ENCODE peak calls at places on chromosomes 16 and 17, in four cellular contexts. One of them, this sample, is unnamed.

GRCh38 chr16:81673432-81673831 is 105.7 kb upstream of the PLCG2 start:
- DNase-seq in CD4-positive, alpha-beta T cell: no peak
- DNase-seq in amniotic stem cell: no peak
- DNase-seq in globus pallidus: no peak
- DNase-seq in this sample: no peak

GRCh38 chr16:63061319-63061718 is 1025.1 kb upstream of the CDH8 start:
- DNase-seq in CD4-positive, alpha-beta T cell: no peak
- DNase-seq in amniotic stem cell: no peak
- DNase-seq in globus pallidus: no peak
- DNase-seq in this sample: no peak

GRCh38 chr16:85555549-85556455 is 57.3 kb upstream of the GSE1 start:
- DNase-seq in CD4-positive, alpha-beta T cell: no peak
- DNase-seq in amniotic stem cell: no peak
- DNase-seq in globus pallidus: no peak
- DNase-seq in this sample: no peak

GRCh38 chr17:39754958-39755549 is 17.3 kb downstream of the GRB7 start:
- DNase-seq in CD4-positive, alpha-beta T cell: peak
- DNase-seq in amniotic stem cell: no peak
- DNase-seq in globus pallidus: peak
- DNase-seq in this sample: no peak

GRCh38 chr17:48310748-48311213 is 119.2 kb downstream of the SKAP1 start:
- DNase-seq in CD4-positive, alpha-beta T cell: no peak
- DNase-seq in amniotic stem cell: no peak
- DNase-seq in globus pallidus: no peak
- DNase-seq in this sample: no peak

GRCh38 chr16:50160495-50161164 is 7.5 kb downstream of the TENT4B start:
- DNase-seq in CD4-positive, alpha-beta T cell: no peak
- DNase-seq in amniotic stem cell: no peak
- DNase-seq in globus pallidus: no peak
- DNase-seq in this sample: no peak

GRCh38 chr17:29364691-29365090 is 25.5 kb upstream of the TAOK1 start:
- DNase-seq in CD4-positive, alpha-beta T cell: no peak
- DNase-seq in amniotic stem cell: no peak
- DNase-seq in globus pallidus: no peak
- DNase-seq in this sample: no peak

GRCh38 chr16:50584033-50584722 is 36.0 kb downstream of the NKD1 start:
- DNase-seq in CD4-positive, alpha-beta T cell: no peak
- DNase-seq in amniotic stem cell: no peak
- DNase-seq in globus pallidus: no peak
- DNase-seq in this sample: no peak

GRCh38 chr16:10386517-10387377 is 886 bp downstream of the ATF7IP2 start:
- DNase-seq in CD4-positive, alpha-beta T cell: no peak
- DNase-seq in amniotic stem cell: no peak
- DNase-seq in globus pallidus: no peak
- DNase-seq in this sample: no peak

GRCh38 chr16:50354629-50355456 is 13.9 kb downstream of the BRD7 start:
- DNase-seq in CD4-positive, alpha-beta T cell: no peak
- DNase-seq in amniotic stem cell: no peak
- DNase-seq in globus pallidus: no peak
- DNase-seq in this sample: no peak

GRCh38 chr16:69171325-69172095 is 15.5 kb upstream of the SNTB2 start:
- DNase-seq in CD4-positive, alpha-beta T cell: no peak
- DNase-seq in amniotic stem cell: peak
- DNase-seq in globus pallidus: peak
- DNase-seq in this sample: no peak

GRCh38 chr16:58002411-58002790 is 1.2 kb downstream of the USB1 start:
- DNase-seq in CD4-positive, alpha-beta T cell: no peak
- DNase-seq in amniotic stem cell: no peak
- DNase-seq in globus pallidus: no peak
- DNase-seq in this sample: no peak

GRCh38 chr17:37358098-37358829 is 17.5 kb upstream of the C17orf78 start:
- DNase-seq in CD4-positive, alpha-beta T cell: peak
- DNase-seq in amniotic stem cell: peak
- DNase-seq in globus pallidus: peak
- DNase-seq in this sample: peak

GRCh38 chr16:73020409-73020884 is 27.5 kb downstream of the ZFHX3 start:
- DNase-seq in CD4-positive, alpha-beta T cell: no peak
- DNase-seq in amniotic stem cell: peak
- DNase-seq in globus pallidus: no peak
- DNase-seq in this sample: no peak

GRCh38 chr17:8062807-8063483 is 24.1 kb downstream of the ALOX15B start:
- DNase-seq in CD4-positive, alpha-beta T cell: no peak
- DNase-seq in amniotic stem cell: no peak
- DNase-seq in globus pallidus: no peak
- DNase-seq in this sample: no peak

GRCh38 chr16:3785413-3785812 is 68.1 kb upstream of the TRAP1 start:
- DNase-seq in CD4-positive, alpha-beta T cell: no peak
- DNase-seq in amniotic stem cell: no peak
- DNase-seq in globus pallidus: no peak
- DNase-seq in this sample: no peak

GRCh38 chr17:80096531-80097306 is 4.7 kb upstream of the GAA start:
- DNase-seq in CD4-positive, alpha-beta T cell: no peak
- DNase-seq in amniotic stem cell: no peak
- DNase-seq in globus pallidus: no peak
- DNase-seq in this sample: no peak

GRCh38 chr17:39139137-39139516 is 12.3 kb downstream of the PLXDC1 start:
- DNase-seq in CD4-positive, alpha-beta T cell: no peak
- DNase-seq in amniotic stem cell: peak
- DNase-seq in globus pallidus: no peak
- DNase-seq in this sample: no peak

GRCh38 chr17:80984749-80985148 is 6.9 kb upstream of the CHMP6 start:
- DNase-seq in CD4-positive, alpha-beta T cell: no peak
- DNase-seq in amniotic stem cell: peak
- DNase-seq in globus pallidus: no peak
- DNase-seq in this sample: no peak

GRCh38 chr16:87414251-87414680 is 22.1 kb downstream of the MAP1LC3B start:
- DNase-seq in CD4-positive, alpha-beta T cell: no peak
- DNase-seq in amniotic stem cell: no peak
- DNase-seq in globus pallidus: no peak
- DNase-seq in this sample: no peak

GRCh38 chr16:53980675-53981074 is 276.7 kb downstream of the FTO start:
- DNase-seq in CD4-positive, alpha-beta T cell: no peak
- DNase-seq in amniotic stem cell: no peak
- DNase-seq in globus pallidus: no peak
- DNase-seq in this sample: no peak

GRCh38 chr17:8894189-8894611 is 26.7 kb upstream of the PIK3R6 start:
- DNase-seq in CD4-positive, alpha-beta T cell: no peak
- DNase-seq in amniotic stem cell: no peak
- DNase-seq in globus pallidus: no peak
- DNase-seq in this sample: no peak

GRCh38 chr16:23302045-23302956 is at the start of gene SCNN1B:
- DNase-seq in CD4-positive, alpha-beta T cell: no peak
- DNase-seq in amniotic stem cell: no peak
- DNase-seq in globus pallidus: no peak
- DNase-seq in this sample: no peak

GRCh38 chr17:50904522-50905459 is 38.6 kb upstream of the TOB1 start:
- DNase-seq in CD4-positive, alpha-beta T cell: no peak
- DNase-seq in amniotic stem cell: no peak
- DNase-seq in globus pallidus: peak
- DNase-seq in this sample: no peak

GRCh38 chr17:4074831-4075495 is 67.9 kb downstream of the ZZEF1 start:
- DNase-seq in CD4-positive, alpha-beta T cell: no peak
- DNase-seq in amniotic stem cell: no peak
- DNase-seq in globus pallidus: peak
- DNase-seq in this sample: no peak

GRCh38 chr16:10669791-10670190 is 24.9 kb downstream of the TEKT5 start:
- DNase-seq in CD4-positive, alpha-beta T cell: no peak
- DNase-seq in amniotic stem cell: no peak
- DNase-seq in globus pallidus: no peak
- DNase-seq in this sample: no peak

This sample was measured in H1.